ENCODE peak calls at places on chromosome 1, in four cellular contexts. F, V, H and E are unnamed samples. For H3K27me3 and H3K36me3, the result is how much of the 10 kb centered on the place peaks cover.

GRCh38 chr1:31111290-31111951 is 45.9 kb upstream of the PUM1 start:
- DNase-seq in V (peak), H (no peak), F (peak), E (no peak)

GRCh38 chr1:24949331-24949881 is 19.3 kb upstream of the RUNX3 start:
- DNase-seq in H (no peak), F (no peak), V (no peak), E (no peak)

GRCh38 chr1:159942700-159943640 is 2.4 kb downstream of the IGSF9 start:
- DNase-seq in V (peak), F (no peak), H (peak), E (peak)

GRCh38 chr1:16189921-16190499 is 22.4 kb downstream of the ARHGEF19 start:
- DNase-seq in H (no peak), V (no peak), F (no peak), E (no peak)

GRCh38 chr1:88662723-88663122 is 21.4 kb upstream of the PKN2 start:
- DNase-seq in V (no peak), H (no peak), F (no peak), E (no peak)

GRCh38 chr1:54052470-54052933 is 502 bp downstream of the TMEM59 start:
- DNase-seq in H (peak), F (peak), V (peak), E (peak)

GRCh38 chr1:205493241-205494085 is 11.0 kb upstream of the CDK18 start:
- DNase-seq in H (no peak), V (no peak), F (peak), E (peak)

GRCh38 chr1:217373761-217374701 is 256.9 kb downstream of the GPATCH2 start:
- DNase-seq in F (no peak), V (peak), H (no peak), E (no peak)

GRCh38 chr1:221394011-221394544 is 347.8 kb downstream of the DUSP10 start:
- DNase-seq in F (no peak), H (no peak), V (no peak), E (no peak)

GRCh38 chr1:96238426-96238825 is 483.2 kb upstream of the PTBP2 start:
- DNase-seq in V (no peak), H (no peak), F (no peak), E (no peak)

GRCh38 chr1:43893020-43893419 is 40.6 kb upstream of the ARTN start:
- DNase-seq in H (no peak), V (no peak), F (no peak), E (no peak)

GRCh38 chr1:232983375-232983774 is 33.0 kb downstream of the NTPCR start:
- DNase-seq in F (no peak), V (no peak), H (no peak), E (peak)

GRCh38 chr1:92926873-92927272 is 34.4 kb downstream of the DIPK1A start:
- DNase-seq in V (no peak), H (no peak), F (no peak), E (no peak)

GRCh38 chr1:92924501-92924900 is 36.8 kb downstream of the DIPK1A start:
- DNase-seq in H (no peak), V (no peak), F (no peak), E (no peak)

GRCh38 chr1:92921031-92922023 is 39.9 kb downstream of the DIPK1A start:
- DNase-seq in F (no peak), V (no peak), H (no peak), E (no peak)

GRCh38 chr1:92922378-92923035 is 38.8 kb downstream of the DIPK1A start:
- DNase-seq in F (no peak), V (no peak), H (no peak), E (no peak)

DNA sequence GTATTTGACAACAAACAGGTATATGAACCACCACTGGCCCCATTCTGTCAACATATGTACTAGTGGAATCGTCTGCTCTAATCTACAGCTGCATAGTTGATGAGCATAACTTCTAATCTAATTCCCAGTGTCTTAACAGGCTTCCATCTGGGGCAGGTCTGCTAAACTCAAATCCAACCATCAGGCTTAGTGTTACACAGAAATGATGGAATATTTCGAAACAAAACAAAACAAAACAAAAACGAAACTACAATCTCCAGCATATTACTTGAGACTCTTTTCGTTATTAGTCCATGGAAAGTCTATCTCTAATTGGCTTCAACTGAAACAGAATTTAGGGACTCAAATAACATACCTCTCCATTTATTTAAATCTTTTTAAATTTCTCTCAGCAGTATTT is 37.6 kb downstream of the DIPK1A start:
- DNase-seq in V (no peak), F (no peak), H (no peak), E (no peak)
- H3K4me3 ChIP-seq in V (no peak), F (no peak), H (no peak), E (no peak)

DNA sequence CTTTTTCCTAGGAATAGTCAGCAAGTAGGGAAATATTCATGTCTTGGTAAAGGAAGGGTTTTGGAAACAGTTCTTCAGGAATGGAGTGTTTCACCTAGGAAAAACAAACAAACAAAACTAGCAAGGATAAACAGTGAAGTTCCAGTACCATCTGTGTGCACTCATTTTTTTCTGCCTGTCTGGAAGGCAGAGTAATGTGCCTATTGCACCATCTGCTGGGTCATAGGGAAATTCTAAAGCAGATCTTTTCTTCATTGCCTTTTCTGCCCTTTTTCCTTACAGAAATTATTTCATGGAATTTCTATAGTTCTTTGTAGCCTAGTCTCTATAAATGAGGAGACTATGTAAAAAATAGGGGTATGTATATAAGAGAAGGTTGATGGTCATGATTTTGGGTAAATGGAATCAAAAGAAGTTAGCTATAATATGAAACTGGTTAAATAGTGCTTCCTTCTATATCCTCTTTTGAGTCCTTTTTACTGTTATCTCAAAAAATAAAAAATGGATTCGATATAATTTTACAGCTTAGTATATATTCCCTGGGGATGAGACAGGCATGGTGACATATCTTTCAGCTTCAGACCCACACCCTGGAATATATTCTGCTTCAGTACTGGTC is 3.4 kb upstream of the HRNR start:
- DNase-seq in F (no peak), H (no peak), V (no peak), E (no peak)
- H3K27me3 ChIP-seq in F (under half), H (under half), V (under half), E (under half)

DNA sequence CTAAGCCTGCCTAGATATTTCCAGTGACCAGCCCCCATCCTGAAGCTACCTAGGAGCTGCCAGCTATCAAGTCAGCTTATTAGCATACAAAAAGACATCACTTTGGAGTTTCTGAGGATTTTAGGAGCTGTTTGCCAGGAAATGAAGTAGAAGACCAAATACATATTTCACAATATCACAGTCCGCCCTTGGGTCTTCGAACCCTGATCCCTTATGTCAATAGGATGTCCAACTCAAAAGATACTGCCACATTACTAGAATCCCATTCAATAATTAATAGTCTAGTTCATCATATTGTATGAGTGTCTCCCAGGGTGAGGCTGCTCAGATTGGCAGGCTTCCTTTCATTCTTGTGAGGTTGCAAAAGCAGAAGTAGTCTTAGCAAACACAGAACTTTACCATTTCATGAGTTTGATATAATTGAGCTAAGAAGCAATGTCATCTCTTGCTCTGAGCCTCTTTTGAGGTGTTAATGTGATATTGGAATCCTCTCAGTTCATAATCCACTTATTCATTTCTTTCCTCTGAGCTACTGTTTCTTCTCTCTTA is 13.6 kb downstream of the IPO9 start:
- DNase-seq in H (no peak), V (no peak), F (no peak), E (no peak)
- H3K36me3 ChIP-seq in H (under half), V (under half), F (under half), E (under half)

GRCh38 chr1:152514715-152515453 is 602 bp downstream of the CRCT1 start:
- DNase-seq in F (no peak), V (no peak), H (no peak), E (no peak)
- H3K4me3 ChIP-seq in F (peak), V (no peak), H (peak), E (no peak)

GRCh38 chr1:147077523-147077922 is 94.7 kb downstream of the PRKAB2 start:
- DNase-seq in F (no peak), V (no peak), H (no peak), E (peak)

GRCh38 chr1:147079400-147080012 is 92.8 kb downstream of the PRKAB2 start:
- DNase-seq in V (no peak), H (no peak), F (no peak), E (peak)

GRCh38 chr1:147077081-147077480 is 95.2 kb downstream of the PRKAB2 start:
- DNase-seq in H (no peak), V (no peak), F (no peak), E (peak)

GRCh38 chr1:147078606-147079399 is 93.5 kb downstream of the PRKAB2 start:
- DNase-seq in F (no peak), H (no peak), V (no peak), E (peak)

DNA sequence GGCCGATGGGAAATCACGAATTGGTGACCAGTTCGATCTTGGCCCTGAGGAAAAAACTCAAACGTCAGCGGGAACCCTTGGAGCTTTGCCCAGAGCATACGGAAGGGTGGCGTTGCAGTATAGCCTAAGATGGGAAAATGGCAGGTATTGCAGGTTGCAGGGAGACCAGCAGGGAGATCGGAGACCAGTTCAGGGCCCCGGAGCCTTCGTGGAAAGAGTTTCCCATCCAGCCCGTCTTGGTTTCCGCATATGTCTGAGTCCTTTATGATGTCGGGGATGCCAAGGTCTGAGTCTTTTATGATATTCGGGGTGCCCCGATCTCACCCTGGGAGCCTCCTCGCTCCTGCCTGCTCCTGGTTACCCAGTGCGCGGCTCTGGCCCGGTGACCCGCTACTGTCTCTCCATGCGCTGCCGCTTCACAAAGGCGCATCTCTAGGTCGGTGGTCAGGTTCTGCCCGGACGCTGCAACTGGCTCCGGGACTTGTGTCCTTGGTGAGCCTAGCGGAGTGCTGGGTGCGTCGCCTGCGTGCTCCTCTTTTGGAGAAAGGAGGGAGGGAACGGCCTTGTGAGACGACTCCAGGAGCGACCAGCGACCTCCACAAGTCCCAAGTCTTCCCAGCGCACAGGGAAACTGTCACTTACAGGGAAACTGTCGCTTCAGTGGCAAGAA is 94.2 kb downstream of the PRKAB2 start:
- DNase-seq in H (no peak), V (no peak), F (no peak), E (peak)
- H3K27me3 ChIP-seq in H (half or more), V (half or more), F (under half), E (half or more)

GRCh38 chr1:197170538-197170937 is 24.1 kb upstream of the ASPM start:
- DNase-seq in F (no peak), V (no peak), H (no peak), E (no peak)
- H3K36me3 ChIP-seq in F (under half), V (half or more), H (under half), E (under half)

DNA sequence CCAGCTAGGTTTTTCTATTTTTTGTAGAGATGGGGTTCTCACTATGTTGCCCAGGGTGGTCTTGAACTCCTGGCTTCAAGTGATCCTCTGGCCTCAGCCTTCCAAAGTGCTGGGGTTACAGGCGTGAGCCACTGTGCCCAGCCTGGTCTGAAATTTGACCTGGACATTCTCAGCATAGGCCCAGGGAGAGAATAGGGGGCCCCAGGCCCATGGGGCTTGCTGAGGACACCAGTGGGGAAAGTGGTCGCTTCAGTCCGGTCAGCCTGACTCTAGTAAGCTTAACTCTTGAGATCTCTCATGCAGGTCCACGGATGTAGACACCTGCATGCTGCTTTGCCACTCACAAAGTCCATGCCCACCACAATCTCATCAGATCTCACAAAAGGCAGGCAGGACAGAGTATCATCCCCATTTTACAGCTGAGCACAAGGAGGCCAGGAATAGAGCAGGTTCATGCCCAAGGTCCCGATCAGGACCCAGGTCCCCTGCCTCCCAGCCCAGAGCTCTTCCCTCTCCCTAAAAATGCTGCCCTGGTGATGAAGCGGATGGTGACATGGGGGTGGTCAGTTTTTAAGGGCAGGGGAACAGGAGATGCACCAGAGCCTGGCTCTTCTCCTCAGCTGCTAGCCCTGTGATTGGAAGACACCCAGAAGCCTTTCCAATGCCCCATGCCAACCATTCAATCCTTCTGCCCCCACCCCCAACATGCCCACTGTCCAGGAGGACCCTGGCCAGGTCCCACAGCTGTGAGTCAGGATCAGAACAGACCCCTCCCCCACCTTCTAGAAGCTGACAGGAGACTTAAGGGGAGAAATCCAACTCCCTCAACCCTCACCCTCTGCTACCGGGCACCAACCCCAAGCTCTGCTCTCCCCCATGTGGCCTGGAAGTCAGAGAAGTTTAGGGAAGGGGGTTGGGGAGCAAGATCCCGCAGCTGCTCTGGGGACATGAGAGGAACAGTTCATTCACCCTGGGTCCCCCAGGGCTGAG is 1.8 kb downstream of the FHL3 start:
- DNase-seq in F (no peak), V (peak), H (no peak), E (no peak)
- H3K4me3 ChIP-seq in F (peak), V (peak), H (peak), E (peak)

GRCh38 chr1:85048296-85049064 is at the start of gene MCOLN3:
- DNase-seq in F (peak), H (peak), V (peak), E (peak)
- H3K27me3 ChIP-seq in F (under half), H (under half), V (half or more), E (half or more)

GRCh38 chr1:200968469-200969410 is 54.8 kb downstream of the KIF21B start:
- DNase-seq in V (no peak), F (no peak), H (no peak), E (no peak)
- H3K36me3 ChIP-seq in V (under half), F (under half), H (under half), E (under half)